ENCODE peak calls at places on chromosomes 13 and 19, in five cellular contexts. R is AG20443, C is right lobe of liver, V is occipital lobe, U is cerebellar cortex. O is an unnamed sample.
A peak's percentile ranks its signal among the peaks of the same experiment; 100 is the strongest.

GRCh38 chr13:96782186-96782585 is 212.1 kb downstream of the OXGR1 start:
- DNase-seq in C (no peak), V (no peak), U (no peak), R (no peak), O (no peak)

GRCh38 chr19:33376423-33376822 is 2.9 kb downstream of the CEBPG start:
- DNase-seq in V (no peak), C (peak; percentile 85), R (peak; percentile 73), U (no peak), O (peak; percentile 96)

GRCh38 chr13:80141114-80141849 is 199.6 kb downstream of the SPRY2 start:
- DNase-seq in U (peak; percentile 56), R (peak; percentile 61), C (no peak), V (peak; percentile 59), O (no peak)

GRCh38 chr13:64278493-64278892 is 2862.8 kb upstream of the PCDH20 start:
- DNase-seq in R (peak; percentile 31), C (no peak), V (no peak), U (no peak), O (no peak)

GRCh38 chr13:46728777-46729176 is 68.2 kb downstream of the ESD start:
- DNase-seq in U (no peak), C (no peak), R (peak; percentile 17), V (no peak), O (no peak)

GRCh38 chr13:111484129-111484925 is 163.9 kb downstream of the TEX29 start:
- DNase-seq in R (no peak), C (no peak), U (no peak), V (no peak), O (no peak)

GRCh38 chr13:26132756-26133155 is 80.9 kb upstream of the SHISA2 start:
- DNase-seq in V (no peak), U (peak; percentile 13), R (peak; percentile 32), C (no peak), O (no peak)

GRCh38 chr13:98492335-98493034 is 84.4 kb downstream of the STK24 start:
- DNase-seq in U (no peak), R (no peak), C (no peak), V (no peak), O (no peak)

GRCh38 chr13:57045816-57046691 is 94.7 kb upstream of the PRR20A start:
- DNase-seq in U (no peak), V (no peak), C (no peak), R (no peak), O (peak; percentile 51)

GRCh38 chr13:113050856-113051431 is 54.6 kb upstream of the F7 start:
- DNase-seq in R (no peak), V (no peak), U (peak; percentile 28), C (peak; percentile 17), O (no peak)

GRCh38 chr13:48564046-48564445 is 31.2 kb upstream of the RCBTB2 start:
- DNase-seq in U (no peak), V (no peak), C (no peak), R (no peak), O (no peak)

GRCh38 chr19:1882089-1882785 is 3.1 kb downstream of the ABHD17A start:
- DNase-seq in R (no peak), C (peak; percentile 34), U (no peak), V (no peak), O (peak; percentile 66)

GRCh38 chr19:43354305-43354627 is 780 bp downstream of the CD177 start:
- DNase-seq in C (no peak), R (no peak), V (no peak), U (peak; percentile 41), O (peak; percentile 46)

GRCh38 chr19:56660381-56661105 is 11.0 kb downstream of the ZNF835 start:
- DNase-seq in C (no peak), V (peak; percentile 24), R (no peak), U (peak; percentile 48), O (no peak)

GRCh38 chr19:18697680-18698079 is 14.2 kb downstream of the CRTC1 start:
- DNase-seq in U (peak; percentile 87), C (peak; percentile 62), R (no peak), V (no peak), O (peak; percentile 42)

GRCh38 chr19:1566392-1567115 is 1.6 kb downstream of the MEX3D start:
- DNase-seq in R (peak; percentile 93), V (peak; percentile 78), C (no peak), U (peak; percentile 67), O (peak; percentile 70)

GRCh38 chr19:3838661-3839060 is 30.2 kb downstream of the ZFR2 start:
- DNase-seq in R (no peak), U (no peak), C (no peak), V (no peak), O (no peak)

GRCh38 chr13:32426981-32427851 is 714 bp downstream of the N4BP2L1 start:
- DNase-seq in V (peak; percentile 41), R (peak; percentile 66), C (peak; percentile 79), U (no peak), O (peak; percentile 69)

GRCh38 chr13:39600766-39601165 is 2.2 kb downstream of the LHFPL6 start:
- DNase-seq in U (peak; percentile 84), V (no peak), C (no peak), R (peak; percentile 19), O (no peak)

GRCh38 chr13:111404746-111405145 is 84.3 kb downstream of the TEX29 start:
- DNase-seq in V (no peak), R (no peak), U (no peak), C (no peak), O (no peak)

GRCh38 chr13:51590966-51591627 is 6.8 kb downstream of the WDFY2 start:
- DNase-seq in V (no peak), U (no peak), C (no peak), R (peak; percentile 77), O (no peak)

GRCh38 chr19:15072930-15073647 is 8.9 kb upstream of the OR1I1 start:
- DNase-seq in V (no peak), C (no peak), U (no peak), R (no peak), O (no peak)

GRCh38 chr13:109205315-109205714 is 575.9 kb downstream of the MYO16 start:
- DNase-seq in U (no peak), C (no peak), R (no peak), V (no peak), O (no peak)

GRCh38 chr13:99050983-99051488 is 73.2 kb upstream of the DOCK9 start:
- DNase-seq in C (no peak), V (no peak), U (no peak), R (no peak), O (no peak)

GRCh38 chr13:25095862-25096453 is at the start of gene PABPC3:
- DNase-seq in C (no peak), R (peak; percentile 36), V (no peak), U (no peak), O (no peak)

GRCh38 chr13:37598572-37598971 is at the start of gene POSTN:
- DNase-seq in U (no peak), R (no peak), C (no peak), V (no peak), O (no peak)

GRCh38 chr13:40677064-40677463 is 10.6 kb upstream of the FOXO1 start:
- DNase-seq in C (no peak), V (no peak), R (no peak), U (no peak), O (no peak)

GRCh38 chr13:19052931-19053330 is 128.7 kb downstream of the TUBA3C start:
- DNase-seq in V (no peak), R (no peak), C (no peak), U (no peak), O (no peak)

GRCh38 chr19:10214784-10215183 is 16.3 kb downstream of the S1PR2 start:
- DNase-seq in R (peak; percentile 20), V (no peak), U (no peak), C (no peak), O (no peak)

GRCh38 chr19:51136891-51137551 is 5.1 kb upstream of the SIGLEC7 start:
- DNase-seq in V (no peak), C (no peak), U (no peak), R (no peak), O (no peak)

GRCh38 chr19:19447536-19448237 is 42.2 kb downstream of the GATAD2A start:
- DNase-seq in R (peak; percentile 33), C (no peak), U (peak; percentile 83), V (no peak), O (no peak)

O was measured in mucosa of descending colon.